ENCODE peak calls at places on chromosomes 4 and X, in seven cellular contexts. One of them, this sample, is unnamed.
A peak's percentile ranks its signal among the peaks of the same experiment; 100 is the strongest.

GRCh38 chr4:15598644-15599043 is 56.5 kb downstream of the FBXL5 start:
- DNase-seq in A172: no peak
- DNase-seq in GM13977: no peak
- DNase-seq in posterior vena cava: no peak
- DNase-seq in progenitor cell of endocrine pancreas: no peak
- DNase-seq in fibroblast of the aortic adventitia: peak; percentile 13
- DNase-seq in stimulated activated CD4-positive, alpha-beta T cell treated with anti-CD3 and anti-CD28 coated beads, Interleukin-12 subunit alpha, Interleukin-12 subunit beta, amount 100 ng/mL, for 4 hours: no peak
- DNase-seq in this sample: no peak

GRCh38 chr4:137359691-137360315 is 172.5 kb downstream of the PCDH18 start:
- DNase-seq in A172: no peak
- DNase-seq in GM13977: no peak
- DNase-seq in posterior vena cava: no peak
- DNase-seq in progenitor cell of endocrine pancreas: no peak
- DNase-seq in fibroblast of the aortic adventitia: peak; percentile 70
- DNase-seq in stimulated activated CD4-positive, alpha-beta T cell treated with anti-CD3 and anti-CD28 coated beads, Interleukin-12 subunit alpha, Interleukin-12 subunit beta, amount 100 ng/mL, for 4 hours: no peak
- DNase-seq in this sample: no peak

GRCh38 chr4:108045687-108046024 is 56.0 kb downstream of the HADH start:
- DNase-seq in A172: no peak
- DNase-seq in GM13977: no peak
- DNase-seq in posterior vena cava: no peak
- DNase-seq in progenitor cell of endocrine pancreas: no peak
- DNase-seq in fibroblast of the aortic adventitia: peak; percentile 62
- DNase-seq in stimulated activated CD4-positive, alpha-beta T cell treated with anti-CD3 and anti-CD28 coated beads, Interleukin-12 subunit alpha, Interleukin-12 subunit beta, amount 100 ng/mL, for 4 hours: no peak
- DNase-seq in this sample: no peak

GRCh38 chrX:31546130-31546529 is 474.3 kb upstream of the FTHL17 start:
- DNase-seq in A172: peak; percentile 87
- DNase-seq in GM13977: no peak
- DNase-seq in posterior vena cava: no peak
- DNase-seq in progenitor cell of endocrine pancreas: no peak
- DNase-seq in fibroblast of the aortic adventitia: peak; percentile 74
- DNase-seq in stimulated activated CD4-positive, alpha-beta T cell treated with anti-CD3 and anti-CD28 coated beads, Interleukin-12 subunit alpha, Interleukin-12 subunit beta, amount 100 ng/mL, for 4 hours: no peak
- DNase-seq in this sample: peak; percentile 58

GRCh38 chr4:183657564-183657963 is 1.4 kb downstream of the RWDD4 start:
- DNase-seq in A172: no peak
- DNase-seq in GM13977: no peak
- DNase-seq in posterior vena cava: no peak
- DNase-seq in progenitor cell of endocrine pancreas: no peak
- DNase-seq in fibroblast of the aortic adventitia: peak; percentile 21
- DNase-seq in stimulated activated CD4-positive, alpha-beta T cell treated with anti-CD3 and anti-CD28 coated beads, Interleukin-12 subunit alpha, Interleukin-12 subunit beta, amount 100 ng/mL, for 4 hours: no peak
- DNase-seq in this sample: no peak

GRCh38 chr4:139188648-139189416 is 11.8 kb upstream of the ELF2 start:
- DNase-seq in A172: no peak
- DNase-seq in GM13977: no peak
- DNase-seq in posterior vena cava: no peak
- DNase-seq in progenitor cell of endocrine pancreas: no peak
- DNase-seq in fibroblast of the aortic adventitia: no peak
- DNase-seq in stimulated activated CD4-positive, alpha-beta T cell treated with anti-CD3 and anti-CD28 coated beads, Interleukin-12 subunit alpha, Interleukin-12 subunit beta, amount 100 ng/mL, for 4 hours: no peak
- DNase-seq in this sample: no peak

GRCh38 chr4:931194-931959 is 739 bp downstream of the GAK start:
- DNase-seq in A172: peak; percentile 47
- DNase-seq in GM13977: no peak
- DNase-seq in posterior vena cava: peak; percentile 83
- DNase-seq in progenitor cell of endocrine pancreas: no peak
- DNase-seq in fibroblast of the aortic adventitia: peak; percentile 41
- DNase-seq in stimulated activated CD4-positive, alpha-beta T cell treated with anti-CD3 and anti-CD28 coated beads, Interleukin-12 subunit alpha, Interleukin-12 subunit beta, amount 100 ng/mL, for 4 hours: no peak
- DNase-seq in this sample: peak; percentile 72

GRCh38 chr4:56276547-56276946 is 110.7 kb downstream of the AASDH start:
- DNase-seq in A172: no peak
- DNase-seq in GM13977: no peak
- DNase-seq in posterior vena cava: no peak
- DNase-seq in progenitor cell of endocrine pancreas: no peak
- DNase-seq in fibroblast of the aortic adventitia: no peak
- DNase-seq in stimulated activated CD4-positive, alpha-beta T cell treated with anti-CD3 and anti-CD28 coated beads, Interleukin-12 subunit alpha, Interleukin-12 subunit beta, amount 100 ng/mL, for 4 hours: no peak
- DNase-seq in this sample: no peak

GRCh38 chr4:99564921-99565320 is 1.1 kb upstream of the TRMT10A start:
- DNase-seq in A172: no peak
- DNase-seq in GM13977: no peak
- DNase-seq in posterior vena cava: no peak
- DNase-seq in progenitor cell of endocrine pancreas: no peak
- DNase-seq in fibroblast of the aortic adventitia: no peak
- DNase-seq in stimulated activated CD4-positive, alpha-beta T cell treated with anti-CD3 and anti-CD28 coated beads, Interleukin-12 subunit alpha, Interleukin-12 subunit beta, amount 100 ng/mL, for 4 hours: no peak
- DNase-seq in this sample: no peak

GRCh38 chrX:41164469-41164868 is 79.2 kb downstream of the USP9X start:
- DNase-seq in A172: no peak
- DNase-seq in GM13977: no peak
- DNase-seq in posterior vena cava: no peak
- DNase-seq in progenitor cell of endocrine pancreas: no peak
- DNase-seq in fibroblast of the aortic adventitia: no peak
- DNase-seq in stimulated activated CD4-positive, alpha-beta T cell treated with anti-CD3 and anti-CD28 coated beads, Interleukin-12 subunit alpha, Interleukin-12 subunit beta, amount 100 ng/mL, for 4 hours: no peak
- DNase-seq in this sample: no peak

GRCh38 chr4:88110826-88111225 is 47.6 kb downstream of the ABCG2 start:
- DNase-seq in A172: no peak
- DNase-seq in GM13977: no peak
- DNase-seq in posterior vena cava: no peak
- DNase-seq in progenitor cell of endocrine pancreas: no peak
- DNase-seq in fibroblast of the aortic adventitia: no peak
- DNase-seq in stimulated activated CD4-positive, alpha-beta T cell treated with anti-CD3 and anti-CD28 coated beads, Interleukin-12 subunit alpha, Interleukin-12 subunit beta, amount 100 ng/mL, for 4 hours: no peak
- DNase-seq in this sample: no peak

GRCh38 chr4:37715889-37716402 is 29.8 kb upstream of the RELL1 start:
- DNase-seq in A172: peak; percentile 40
- DNase-seq in GM13977: peak; percentile 45
- DNase-seq in posterior vena cava: no peak
- DNase-seq in progenitor cell of endocrine pancreas: no peak
- DNase-seq in fibroblast of the aortic adventitia: peak; percentile 32
- DNase-seq in stimulated activated CD4-positive, alpha-beta T cell treated with anti-CD3 and anti-CD28 coated beads, Interleukin-12 subunit alpha, Interleukin-12 subunit beta, amount 100 ng/mL, for 4 hours: no peak
- DNase-seq in this sample: no peak

GRCh38 chr4:83074086-83074704 is 39.2 kb downstream of the COPS4 start:
- DNase-seq in A172: peak; percentile 71
- DNase-seq in GM13977: peak; percentile 77
- DNase-seq in posterior vena cava: no peak
- DNase-seq in progenitor cell of endocrine pancreas: no peak
- DNase-seq in fibroblast of the aortic adventitia: peak; percentile 90
- DNase-seq in stimulated activated CD4-positive, alpha-beta T cell treated with anti-CD3 and anti-CD28 coated beads, Interleukin-12 subunit alpha, Interleukin-12 subunit beta, amount 100 ng/mL, for 4 hours: no peak
- DNase-seq in this sample: no peak

GRCh38 chr4:182258441-182259031 is 15.3 kb downstream of the TENM3 start:
- DNase-seq in A172: no peak
- DNase-seq in GM13977: no peak
- DNase-seq in posterior vena cava: no peak
- DNase-seq in progenitor cell of endocrine pancreas: no peak
- DNase-seq in fibroblast of the aortic adventitia: no peak
- DNase-seq in stimulated activated CD4-positive, alpha-beta T cell treated with anti-CD3 and anti-CD28 coated beads, Interleukin-12 subunit alpha, Interleukin-12 subunit beta, amount 100 ng/mL, for 4 hours: no peak
- DNase-seq in this sample: no peak